ENCODE peak calls at places on chromosomes 4 and X, in eight cellular contexts. G, B, J, E, W, F, K and D are unnamed samples.
A peak's percentile ranks its signal among the peaks of the same experiment; 100 is the strongest.

GRCh38 chrX:118216488-118216887 is 99.9 kb upstream of the KLHL13 start:
- DNase-seq in J (peak; percentile 62), W (peak; percentile 5), B (no peak), K (no peak), G (peak; percentile 29), E (no peak), F (no peak), D (no peak)

GRCh38 chrX:69309074-69309792 is 144.0 kb upstream of the PJA1 start:
- DNase-seq in K (no peak), G (no peak), F (no peak), J (no peak), B (no peak), W (no peak), E (no peak), D (no peak)

GRCh38 chrX:134236690-134237362 is at the start of gene CCDC160:
- DNase-seq in F (no peak), W (peak; percentile 51), E (peak; percentile 64), B (peak; percentile 2), K (no peak), G (peak; percentile 73), J (peak; percentile 30), D (peak; percentile 50)

GRCh38 chrX:133005038-133005437 is 46.6 kb upstream of the HS6ST2 start:
- DNase-seq in F (no peak), G (no peak), J (no peak), B (no peak), W (no peak), E (no peak), K (no peak), D (no peak)

GRCh38 chr4:8105303-8106100 is 53.1 kb downstream of the ABLIM2 start:
- DNase-seq in F (no peak), K (no peak), B (no peak), W (no peak), G (no peak), J (no peak), E (no peak), D (no peak)

GRCh38 chr4:165493359-165493758 is 114.6 kb downstream of the CPE start:
- DNase-seq in F (peak; percentile 7), W (peak; percentile 54), E (peak; percentile 85), K (peak; percentile 84), B (peak; percentile 37), G (peak; percentile 65), J (peak; percentile 70), D (peak; percentile 55)

GRCh38 chrX:151279161-151279560 is 102.8 kb downstream of the GPR50 start:
- DNase-seq in W (no peak), F (no peak), J (no peak), K (no peak), G (no peak), E (no peak), B (no peak), D (no peak)

GRCh38 chrX:72554448-72555140 is 18.0 kb downstream of the HDAC8 start:
- DNase-seq in G (no peak), K (no peak), F (no peak), W (no peak), B (peak; percentile 56), J (no peak), E (no peak), D (no peak)

GRCh38 chrX:84339507-84340364 is 151.7 kb upstream of the RPS6KA6 start:
- DNase-seq in B (no peak), F (no peak), W (no peak), E (no peak), G (no peak), K (no peak), J (no peak), D (no peak)

GRCh38 chr4:159487284-159487747 is 384.4 kb downstream of the RAPGEF2 start:
- DNase-seq in F (peak; percentile 7), J (peak; percentile 20), K (no peak), B (peak; percentile 65), W (peak; percentile 57), G (peak; percentile 37), E (no peak), D (no peak)

DNA sequence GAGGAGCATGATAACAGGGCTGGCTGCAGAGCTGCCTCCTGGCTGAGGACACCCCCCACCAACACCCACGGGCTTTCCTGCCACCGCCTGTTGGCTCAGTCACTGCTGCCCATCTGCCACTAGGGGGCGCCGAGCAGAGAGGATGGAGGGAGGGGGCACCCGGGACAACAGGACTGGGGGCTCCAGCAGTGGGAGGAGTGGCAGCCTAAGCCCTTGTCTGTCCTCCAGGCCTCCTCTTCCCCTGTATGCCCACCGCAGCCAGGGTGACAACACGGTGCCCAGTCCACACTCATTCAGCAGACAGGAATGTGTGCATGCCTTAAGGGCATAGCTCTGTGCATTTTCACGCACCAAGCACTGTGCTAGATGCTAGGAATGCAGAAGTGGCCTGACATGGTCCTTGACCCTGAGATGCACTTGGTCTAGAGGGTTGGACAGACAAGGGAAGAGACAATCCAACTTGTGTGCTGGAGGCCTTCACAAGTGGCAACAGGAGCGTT is 149.9 kb downstream of the AMMECR1 start:
- DNase-seq in F (no peak), E (no peak), G (no peak), B (no peak), K (no peak), W (no peak), J (peak; percentile 22), D (no peak)
- TF ChIP-seq POLR2AphosphoS5 in F (no peak), E (no peak), G (no peak), B (no peak), K (no peak), W (no peak), J (no peak), D (no peak)

DNA sequence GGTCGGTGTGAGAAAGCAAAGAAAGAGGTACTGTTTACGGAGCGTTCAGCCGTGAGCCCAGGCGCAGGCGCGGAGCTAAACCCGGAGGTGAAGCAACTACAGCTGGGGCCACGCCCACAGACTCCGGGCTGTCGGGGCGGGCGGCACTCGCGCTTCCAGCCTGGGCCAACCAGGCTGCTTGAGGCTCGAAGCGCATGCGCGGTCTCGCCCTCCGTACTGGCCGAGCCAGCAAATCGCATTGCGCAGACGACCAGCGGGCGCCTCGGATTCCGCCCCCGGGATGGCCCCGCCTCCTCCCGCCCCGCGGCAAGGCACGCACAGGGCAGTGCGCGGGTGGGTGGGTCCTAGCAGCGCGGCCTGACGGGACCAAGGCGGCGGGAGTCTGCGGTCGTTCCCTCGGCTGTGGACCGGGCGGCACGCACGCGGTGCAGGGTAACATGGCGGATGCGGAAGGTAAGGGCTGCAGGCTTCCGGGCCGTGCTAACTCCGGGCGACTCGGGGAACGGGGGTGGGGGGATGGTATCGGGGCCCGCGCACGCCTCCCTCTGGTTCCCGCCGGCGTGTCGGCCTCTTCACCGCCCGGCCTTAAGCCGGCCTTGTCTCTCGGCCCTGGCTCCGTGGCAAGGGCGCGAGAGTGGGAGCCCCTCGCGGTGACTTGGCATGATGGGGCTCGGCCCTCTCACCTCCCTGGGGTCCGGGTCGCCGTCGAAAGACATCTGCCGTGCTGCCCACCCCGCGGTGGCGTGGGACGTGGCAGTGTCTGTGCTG is at the start of gene DKC1:
- DNase-seq in B (peak; percentile 87), K (peak; percentile 95), G (peak; percentile 96), W (peak; percentile 90), J (peak; percentile 96), E (peak; percentile 97), F (peak; percentile 72), D (peak; percentile 93)
- TF ChIP-seq POLR2A in B (no peak), K (no peak), G (no peak), W (no peak), J (peak; percentile 48), E (no peak), F (peak; percentile 72), D (no peak)

GRCh38 chrX:115233497-115234219 is at the start of gene LRCH2:
- DNase-seq in K (no peak), J (no peak), B (no peak), F (no peak), G (no peak), W (peak; percentile 9), E (peak; percentile 66), D (no peak)
- TF ChIP-seq POLR2AphosphoS5 in K (no peak), J (no peak), B (no peak), F (no peak), G (no peak), W (no peak), E (peak; percentile 21), D (no peak)

GRCh38 chr4:71186566-71187398 is 152.0 kb upstream of the SLC4A4 start:
- DNase-seq in J (peak; percentile 74), W (peak; percentile 67), G (peak; percentile 71), F (peak; percentile 24), E (peak; percentile 68), B (no peak), K (no peak), D (no peak)
- TF ChIP-seq POLR2A in J (peak; percentile 85), W (peak; percentile 80), G (no peak), F (no peak), E (peak; percentile 45), B (no peak), K (no peak), D (no peak)

GRCh38 chr4:108763981-108764380 is 1.1 kb upstream of the ETNPPL start:
- DNase-seq in B (no peak), K (no peak), G (no peak), J (no peak), E (no peak), F (no peak), W (no peak), D (no peak)

GRCh38 chr4:108766058-108766457 is 3.2 kb upstream of the ETNPPL start:
- DNase-seq in E (no peak), W (no peak), J (no peak), K (no peak), B (no peak), G (no peak), F (no peak), D (no peak)

GRCh38 chr4:108758498-108758897 is 4.4 kb downstream of the ETNPPL start:
- DNase-seq in W (no peak), B (no peak), F (no peak), J (no peak), E (no peak), K (no peak), G (no peak), D (no peak)

GRCh38 chr4:108763226-108763593 is 357 bp upstream of the ETNPPL start:
- DNase-seq in W (no peak), K (no peak), E (no peak), G (no peak), J (no peak), B (no peak), F (no peak), D (no peak)

GRCh38 chr4:108762559-108763225 is at the start of gene ETNPPL:
- DNase-seq in W (no peak), E (peak; percentile 62), K (no peak), F (peak; percentile 7), B (no peak), J (no peak), G (peak; percentile 31), D (no peak)
- TF ChIP-seq POLR2AphosphoS5 in W (no peak), E (no peak), K (no peak), F (no peak), B (no peak), J (no peak), G (no peak), D (no peak)